ENCODE peak calls at places on chromosomes 16 and 17, in six cellular contexts. One of them, this sample, is unnamed.

GRCh38 chr17:57356722-57357391 is 100.5 kb downstream of the MSI2 start:
- DNase-seq in activated CD8-positive, alpha-beta T cell treated with anti-CD3 and anti-CD28 coated beads, Interleukin-2, amount 10 ng/mL, durations not matched to agents 7 days and 5 days: no peak
- DNase-seq in effector CD4-positive, alpha-beta T cell: no peak
- DNase-seq in NCI-H1092: peak
- DNase-seq in Ammon's horn: peak
- DNase-seq in AG09309: no peak
- DNase-seq in this sample: no peak

GRCh38 chr17:77670125-77670524 is 288.4 kb upstream of the TNRC6C start:
- DNase-seq in NCI-H1092: no peak
- DNase-seq in activated CD8-positive, alpha-beta T cell treated with anti-CD3 and anti-CD28 coated beads, Interleukin-2, amount 10 ng/mL, durations not matched to agents 7 days and 5 days: no peak
- DNase-seq in effector CD4-positive, alpha-beta T cell: no peak
- DNase-seq in AG09309: no peak
- DNase-seq in Ammon's horn: no peak
- DNase-seq in this sample: no peak

GRCh38 chr17:81927145-81927652 is 336 bp downstream of the MAFG start:
- DNase-seq in effector CD4-positive, alpha-beta T cell: no peak
- DNase-seq in NCI-H1092: no peak
- DNase-seq in Ammon's horn: no peak
- DNase-seq in AG09309: no peak
- DNase-seq in activated CD8-positive, alpha-beta T cell treated with anti-CD3 and anti-CD28 coated beads, Interleukin-2, amount 10 ng/mL, durations not matched to agents 7 days and 5 days: no peak
- DNase-seq in this sample: no peak

GRCh38 chr16:54055864-54056263 is 230.7 kb downstream of the IRX3 start:
- DNase-seq in AG09309: no peak
- DNase-seq in activated CD8-positive, alpha-beta T cell treated with anti-CD3 and anti-CD28 coated beads, Interleukin-2, amount 10 ng/mL, durations not matched to agents 7 days and 5 days: no peak
- DNase-seq in effector CD4-positive, alpha-beta T cell: no peak
- DNase-seq in NCI-H1092: no peak
- DNase-seq in Ammon's horn: no peak
- DNase-seq in this sample: no peak

GRCh38 chr17:4477286-4477791 is 21.3 kb upstream of the SPNS2 start:
- DNase-seq in Ammon's horn: no peak
- DNase-seq in AG09309: no peak
- DNase-seq in NCI-H1092: no peak
- DNase-seq in effector CD4-positive, alpha-beta T cell: no peak
- DNase-seq in activated CD8-positive, alpha-beta T cell treated with anti-CD3 and anti-CD28 coated beads, Interleukin-2, amount 10 ng/mL, durations not matched to agents 7 days and 5 days: no peak
- DNase-seq in this sample: peak

GRCh38 chr17:49739662-49740271 is 24.2 kb downstream of the FAM117A start:
- DNase-seq in activated CD8-positive, alpha-beta T cell treated with anti-CD3 and anti-CD28 coated beads, Interleukin-2, amount 10 ng/mL, durations not matched to agents 7 days and 5 days: peak
- DNase-seq in effector CD4-positive, alpha-beta T cell: peak
- DNase-seq in NCI-H1092: peak
- DNase-seq in Ammon's horn: peak
- DNase-seq in AG09309: no peak
- DNase-seq in this sample: peak

GRCh38 chr16:68972720-68973119 is 129.4 kb downstream of the TANGO6 start:
- DNase-seq in NCI-H1092: no peak
- DNase-seq in activated CD8-positive, alpha-beta T cell treated with anti-CD3 and anti-CD28 coated beads, Interleukin-2, amount 10 ng/mL, durations not matched to agents 7 days and 5 days: no peak
- DNase-seq in AG09309: no peak
- DNase-seq in Ammon's horn: no peak
- DNase-seq in effector CD4-positive, alpha-beta T cell: no peak
- DNase-seq in this sample: peak

GRCh38 chr16:84367750-84368320 is 503 bp upstream of the ATP2C2 start:
- DNase-seq in effector CD4-positive, alpha-beta T cell: no peak
- DNase-seq in AG09309: no peak
- DNase-seq in NCI-H1092: no peak
- DNase-seq in Ammon's horn: no peak
- DNase-seq in activated CD8-positive, alpha-beta T cell treated with anti-CD3 and anti-CD28 coated beads, Interleukin-2, amount 10 ng/mL, durations not matched to agents 7 days and 5 days: no peak
- DNase-seq in this sample: peak

GRCh38 chr17:75996665-75997590 is 3.7 kb upstream of the CDK3 start:
- DNase-seq in effector CD4-positive, alpha-beta T cell: no peak
- DNase-seq in NCI-H1092: no peak
- DNase-seq in AG09309: no peak
- DNase-seq in activated CD8-positive, alpha-beta T cell treated with anti-CD3 and anti-CD28 coated beads, Interleukin-2, amount 10 ng/mL, durations not matched to agents 7 days and 5 days: peak
- DNase-seq in Ammon's horn: peak
- DNase-seq in this sample: peak

GRCh38 chr16:79597775-79598174 is 2.8 kb downstream of the MAF start:
- DNase-seq in NCI-H1092: no peak
- DNase-seq in AG09309: no peak
- DNase-seq in activated CD8-positive, alpha-beta T cell treated with anti-CD3 and anti-CD28 coated beads, Interleukin-2, amount 10 ng/mL, durations not matched to agents 7 days and 5 days: no peak
- DNase-seq in Ammon's horn: no peak
- DNase-seq in effector CD4-positive, alpha-beta T cell: no peak
- DNase-seq in this sample: no peak

GRCh38 chr16:65958096-65958495 is 408.4 kb upstream of the CDH5 start:
- DNase-seq in Ammon's horn: no peak
- DNase-seq in activated CD8-positive, alpha-beta T cell treated with anti-CD3 and anti-CD28 coated beads, Interleukin-2, amount 10 ng/mL, durations not matched to agents 7 days and 5 days: no peak
- DNase-seq in NCI-H1092: no peak
- DNase-seq in AG09309: no peak
- DNase-seq in effector CD4-positive, alpha-beta T cell: no peak
- DNase-seq in this sample: no peak

GRCh38 chr17:57484081-57484666 is 227.9 kb downstream of the MSI2 start:
- DNase-seq in activated CD8-positive, alpha-beta T cell treated with anti-CD3 and anti-CD28 coated beads, Interleukin-2, amount 10 ng/mL, durations not matched to agents 7 days and 5 days: no peak
- DNase-seq in effector CD4-positive, alpha-beta T cell: no peak
- DNase-seq in NCI-H1092: no peak
- DNase-seq in AG09309: peak
- DNase-seq in Ammon's horn: no peak
- DNase-seq in this sample: no peak

GRCh38 chr17:79542718-79543117 is 68.1 kb downstream of the RBFOX3 start:
- DNase-seq in effector CD4-positive, alpha-beta T cell: no peak
- DNase-seq in activated CD8-positive, alpha-beta T cell treated with anti-CD3 and anti-CD28 coated beads, Interleukin-2, amount 10 ng/mL, durations not matched to agents 7 days and 5 days: no peak
- DNase-seq in Ammon's horn: no peak
- DNase-seq in NCI-H1092: no peak
- DNase-seq in AG09309: no peak
- DNase-seq in this sample: no peak

GRCh38 chr16:88393034-88393433 is 10.3 kb downstream of the ZNF469 start:
- DNase-seq in AG09309: no peak
- DNase-seq in effector CD4-positive, alpha-beta T cell: no peak
- DNase-seq in activated CD8-positive, alpha-beta T cell treated with anti-CD3 and anti-CD28 coated beads, Interleukin-2, amount 10 ng/mL, durations not matched to agents 7 days and 5 days: no peak
- DNase-seq in Ammon's horn: peak
- DNase-seq in NCI-H1092: no peak
- DNase-seq in this sample: peak

GRCh38 chr16:79610771-79611170 is 10.2 kb upstream of the MAF start:
- DNase-seq in AG09309: peak
- DNase-seq in NCI-H1092: no peak
- DNase-seq in Ammon's horn: no peak
- DNase-seq in activated CD8-positive, alpha-beta T cell treated with anti-CD3 and anti-CD28 coated beads, Interleukin-2, amount 10 ng/mL, durations not matched to agents 7 days and 5 days: no peak
- DNase-seq in effector CD4-positive, alpha-beta T cell: no peak
- DNase-seq in this sample: no peak

GRCh38 chr17:1492249-1493206 is at the start of gene MYO1C:
- DNase-seq in Ammon's horn: no peak
- DNase-seq in NCI-H1092: no peak
- DNase-seq in effector CD4-positive, alpha-beta T cell: no peak
- DNase-seq in activated CD8-positive, alpha-beta T cell treated with anti-CD3 and anti-CD28 coated beads, Interleukin-2, amount 10 ng/mL, durations not matched to agents 7 days and 5 days: no peak
- DNase-seq in AG09309: no peak
- DNase-seq in this sample: peak

GRCh38 chr17:72381597-72382397 is 261.0 kb downstream of the SOX9 start:
- DNase-seq in AG09309: no peak
- DNase-seq in activated CD8-positive, alpha-beta T cell treated with anti-CD3 and anti-CD28 coated beads, Interleukin-2, amount 10 ng/mL, durations not matched to agents 7 days and 5 days: no peak
- DNase-seq in NCI-H1092: peak
- DNase-seq in Ammon's horn: no peak
- DNase-seq in effector CD4-positive, alpha-beta T cell: no peak
- DNase-seq in this sample: no peak

GRCh38 chr17:2050871-2051387 is 4.0 kb upstream of the HIC1 start:
- DNase-seq in NCI-H1092: no peak
- DNase-seq in effector CD4-positive, alpha-beta T cell: no peak
- DNase-seq in AG09309: no peak
- DNase-seq in Ammon's horn: no peak
- DNase-seq in activated CD8-positive, alpha-beta T cell treated with anti-CD3 and anti-CD28 coated beads, Interleukin-2, amount 10 ng/mL, durations not matched to agents 7 days and 5 days: no peak
- DNase-seq in this sample: peak

GRCh38 chr16:81940781-81941560 is 70.3 kb downstream of the SDR42E1 start:
- DNase-seq in Ammon's horn: peak
- DNase-seq in effector CD4-positive, alpha-beta T cell: no peak
- DNase-seq in AG09309: peak
- DNase-seq in activated CD8-positive, alpha-beta T cell treated with anti-CD3 and anti-CD28 coated beads, Interleukin-2, amount 10 ng/mL, durations not matched to agents 7 days and 5 days: no peak
- DNase-seq in NCI-H1092: peak
- DNase-seq in this sample: peak

GRCh38 chr17:17176341-17176740 is 29.8 kb downstream of the PLD6 start:
- DNase-seq in effector CD4-positive, alpha-beta T cell: no peak
- DNase-seq in Ammon's horn: no peak
- DNase-seq in activated CD8-positive, alpha-beta T cell treated with anti-CD3 and anti-CD28 coated beads, Interleukin-2, amount 10 ng/mL, durations not matched to agents 7 days and 5 days: no peak
- DNase-seq in NCI-H1092: no peak
- DNase-seq in AG09309: no peak
- DNase-seq in this sample: no peak

GRCh38 chr17:17179371-17179827 is 26.7 kb downstream of the PLD6 start:
- DNase-seq in NCI-H1092: no peak
- DNase-seq in activated CD8-positive, alpha-beta T cell treated with anti-CD3 and anti-CD28 coated beads, Interleukin-2, amount 10 ng/mL, durations not matched to agents 7 days and 5 days: peak
- DNase-seq in effector CD4-positive, alpha-beta T cell: no peak
- DNase-seq in AG09309: no peak
- DNase-seq in Ammon's horn: no peak
- DNase-seq in this sample: no peak

This sample was measured in HT-29.